ENCODE peak calls at places on chromosomes 13 and 19, in eight cellular contexts. D is WTC11, C is esophagus squamous epithelium, A is endodermal cell, Z is psoas muscle, X is neural crest cell, K is fibroblast of lung, U is GM23338. V is an unnamed sample.

GRCh38 chr19:48170817-48171347 is 402 bp downstream of the ZSWIM9 start:
- DNase-seq in C (no peak), Z (no peak), K (no peak), U (peak; percentile 37), X (no peak), D (peak; percentile 20), A (peak; percentile 65), V (no peak)

GRCh38 chr13:20993661-20994440 is 67.5 kb downstream of the LATS2 start:
- DNase-seq in C (no peak), K (peak; percentile 66), X (no peak), D (no peak), U (no peak), Z (no peak), A (no peak), V (no peak)

GRCh38 chr19:27901078-27901477 is 1311.9 kb downstream of the UQCRFS1 start:
- DNase-seq in A (no peak), C (no peak), Z (no peak), K (no peak), D (no peak), U (no peak), X (no peak), V (no peak)

GRCh38 chr13:46015374-46015773 is 37.2 kb downstream of the ZC3H13 start:
- DNase-seq in Z (no peak), D (no peak), U (no peak), K (no peak), X (no peak), A (no peak), C (no peak), V (no peak)

GRCh38 chr13:110116072-110116487 is 190.9 kb downstream of the COL4A1 start:
- DNase-seq in A (peak; percentile 91), K (peak; percentile 86), Z (peak; percentile 70), D (peak; percentile 82), C (no peak), X (peak; percentile 73), U (peak; percentile 89), V (peak; percentile 86)

GRCh38 chr19:38676878-38677646 is 29.6 kb downstream of the ACTN4 start:
- DNase-seq in U (no peak), Z (no peak), X (no peak), C (no peak), K (no peak), D (no peak), A (no peak), V (no peak)

GRCh38 chr19:16262618-16263017 is 62.0 kb upstream of the KLF2 start:
- DNase-seq in D (no peak), C (no peak), A (peak; percentile 61), X (no peak), U (no peak), K (no peak), Z (no peak), V (no peak)

GRCh38 chr13:54965881-54966280 is 1937.3 kb downstream of the OLFM4 start:
- DNase-seq in C (no peak), X (no peak), A (no peak), D (no peak), K (peak; percentile 63), Z (no peak), U (no peak), V (no peak)

DNA sequence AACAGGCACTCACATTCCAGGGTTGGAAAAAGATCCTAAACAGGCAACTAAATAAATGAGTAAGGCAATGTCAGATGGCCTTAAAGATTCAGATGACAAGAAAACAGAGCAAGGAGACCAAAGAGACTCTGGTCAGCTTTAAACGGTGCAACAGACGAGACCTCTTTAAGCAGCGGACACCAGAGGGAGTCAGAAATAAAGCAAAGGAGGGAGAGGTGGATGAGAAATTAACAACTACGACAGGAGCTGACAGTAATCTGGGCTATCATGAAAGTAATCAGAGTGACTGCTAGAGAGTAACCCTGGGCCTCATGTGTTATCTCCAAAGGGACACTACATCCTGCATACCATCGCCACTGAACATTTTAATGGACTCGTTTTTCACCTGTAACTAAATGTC is 1.1 kb downstream of the ZNF550 start:
- DNase-seq in K (peak; percentile 37), U (peak; percentile 15), X (no peak), A (no peak), D (no peak), C (no peak), Z (no peak), V (no peak)
- TF ChIP-seq CTCF in K (peak; percentile 9), U (peak; percentile 7), X (no peak), A (no peak), D (no peak), C (no peak), Z (no peak), V (no peak)

DNA sequence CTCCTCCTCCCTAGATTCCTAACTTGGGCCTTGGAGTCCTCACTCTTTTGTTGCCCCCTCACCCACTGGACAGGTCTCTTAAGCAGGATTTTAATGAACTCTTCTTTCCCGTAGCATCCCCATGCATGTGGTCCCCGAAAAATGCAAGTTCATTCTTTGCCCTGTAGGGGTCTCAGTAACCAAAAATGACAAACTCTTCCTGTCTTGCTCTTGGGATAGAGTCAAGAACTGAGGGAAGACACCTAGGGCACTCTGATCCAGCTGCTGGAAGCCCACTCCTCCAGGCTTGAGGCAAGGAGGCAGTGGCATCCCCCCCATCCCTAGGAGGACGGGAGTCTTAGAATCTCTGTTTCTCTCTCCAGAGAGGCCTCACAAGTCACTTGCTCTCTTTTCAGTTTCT is 987.0 kb downstream of the DIAPH3 start:
- DNase-seq in X (no peak), D (no peak), C (no peak), K (no peak), U (peak; percentile 50), A (peak; percentile 49), Z (no peak), V (no peak)
- TF ChIP-seq CTCF in X (peak; percentile 32), D (peak; percentile 42), C (no peak), K (peak; percentile 5), U (peak; percentile 56), A (peak; percentile 66), Z (no peak), V (peak; percentile 38)

GRCh38 chr19:6733338-6734095 is 3.9 kb downstream of the GPR108 start:
- DNase-seq in K (no peak), X (no peak), A (peak; percentile 77), Z (no peak), U (peak; percentile 71), D (peak; percentile 55), C (no peak), V (no peak)
- TF ChIP-seq CTCF in K (peak; percentile 16), X (peak; percentile 29), A (peak; percentile 73), Z (peak; percentile 11), U (peak; percentile 69), D (peak; percentile 63), C (peak; percentile 25), V (peak; percentile 15)

GRCh38 chr13:40694426-40694825 is 28.0 kb upstream of the FOXO1 start:
- DNase-seq in C (no peak), X (no peak), K (no peak), Z (no peak), A (no peak), D (no peak), U (no peak), V (no peak)
- TF ChIP-seq CTCF in C (no peak), X (no peak), K (no peak), Z (no peak), A (no peak), D (no peak), U (no peak), V (no peak)

GRCh38 chr13:101514695-101515275 is 62.3 kb downstream of the ITGBL1 start:
- DNase-seq in Z (no peak), C (no peak), A (peak; percentile 53), K (peak; percentile 86), U (peak; percentile 76), D (no peak), X (peak; percentile 6), V (no peak)
- TF ChIP-seq CTCF in Z (peak; percentile 51), C (peak; percentile 62), A (peak; percentile 81), K (peak; percentile 74), U (peak; percentile 82), D (peak; percentile 30), X (peak; percentile 83), V (peak; percentile 80)

V was measured in glutamatergic neuron.